ENCODE peak calls at places on chromosomes 5 and 9, in six cellular contexts. One of them, this sample, is unnamed.

GRCh38 chr9:14313378-14313940 is 482 bp downstream of the NFIB start:
- DNase-seq in activated T-cell treated with anti-CD3 and anti-CD28 coated beads, Interleukin-2, amount 50 U/mL, for 1 hour: peak; percentile 19
- DNase-seq in astrocyte of the cerebellum: no peak
- DNase-seq in endodermal cell: peak; percentile 84
- DNase-seq in M059J: peak; percentile 53
- DNase-seq in fibroblast of gingiva: peak; percentile 52
- DNase-seq in this sample: no peak

GRCh38 chr5:10981927-10982326 is 220.9 kb upstream of the DAP start:
- DNase-seq in fibroblast of gingiva: no peak
- DNase-seq in astrocyte of the cerebellum: no peak
- DNase-seq in activated T-cell treated with anti-CD3 and anti-CD28 coated beads, Interleukin-2, amount 50 U/mL, for 1 hour: no peak
- DNase-seq in M059J: no peak
- DNase-seq in endodermal cell: no peak
- DNase-seq in this sample: no peak

GRCh38 chr5:19370655-19371386 is 617.2 kb downstream of the CDH18 start:
- DNase-seq in M059J: peak; percentile 5
- DNase-seq in endodermal cell: no peak
- DNase-seq in fibroblast of gingiva: no peak
- DNase-seq in activated T-cell treated with anti-CD3 and anti-CD28 coated beads, Interleukin-2, amount 50 U/mL, for 1 hour: no peak
- DNase-seq in astrocyte of the cerebellum: no peak
- DNase-seq in this sample: no peak

GRCh38 chr5:54344653-54345052 is 34.3 kb upstream of the ARL15 start:
- DNase-seq in M059J: no peak
- DNase-seq in fibroblast of gingiva: no peak
- DNase-seq in activated T-cell treated with anti-CD3 and anti-CD28 coated beads, Interleukin-2, amount 50 U/mL, for 1 hour: no peak
- DNase-seq in astrocyte of the cerebellum: no peak
- DNase-seq in endodermal cell: no peak
- DNase-seq in this sample: no peak

GRCh38 chr9:93963969-93964368 is 8.8 kb upstream of the BARX1 start:
- DNase-seq in fibroblast of gingiva: no peak
- DNase-seq in M059J: no peak
- DNase-seq in astrocyte of the cerebellum: no peak
- DNase-seq in endodermal cell: peak; percentile 44
- DNase-seq in activated T-cell treated with anti-CD3 and anti-CD28 coated beads, Interleukin-2, amount 50 U/mL, for 1 hour: no peak
- DNase-seq in this sample: no peak

GRCh38 chr5:89584339-89584956 is 701.5 kb upstream of the MEF2C start:
- DNase-seq in M059J: peak; percentile 67
- DNase-seq in fibroblast of gingiva: peak; percentile 11
- DNase-seq in astrocyte of the cerebellum: peak; percentile 20
- DNase-seq in activated T-cell treated with anti-CD3 and anti-CD28 coated beads, Interleukin-2, amount 50 U/mL, for 1 hour: no peak
- DNase-seq in endodermal cell: no peak
- DNase-seq in this sample: no peak

GRCh38 chr9:76733096-76733495 is 31.1 kb upstream of the PCA3 start:
- DNase-seq in activated T-cell treated with anti-CD3 and anti-CD28 coated beads, Interleukin-2, amount 50 U/mL, for 1 hour: no peak
- DNase-seq in astrocyte of the cerebellum: no peak
- DNase-seq in fibroblast of gingiva: no peak
- DNase-seq in M059J: no peak
- DNase-seq in endodermal cell: no peak
- DNase-seq in this sample: no peak

GRCh38 chr5:66987949-66988838 is 208.4 kb downstream of the CD180 start:
- DNase-seq in endodermal cell: no peak
- DNase-seq in fibroblast of gingiva: peak; percentile 23
- DNase-seq in activated T-cell treated with anti-CD3 and anti-CD28 coated beads, Interleukin-2, amount 50 U/mL, for 1 hour: no peak
- DNase-seq in astrocyte of the cerebellum: no peak
- DNase-seq in M059J: peak; percentile 43
- DNase-seq in this sample: peak; percentile 42

GRCh38 chr9:86275962-86276361 is 6.4 kb downstream of the ISCA1 start:
- DNase-seq in astrocyte of the cerebellum: no peak
- DNase-seq in endodermal cell: peak; percentile 46
- DNase-seq in M059J: peak; percentile 9
- DNase-seq in fibroblast of gingiva: no peak
- DNase-seq in activated T-cell treated with anti-CD3 and anti-CD28 coated beads, Interleukin-2, amount 50 U/mL, for 1 hour: no peak
- DNase-seq in this sample: peak; percentile 21

GRCh38 chr5:10660135-10660534 is 96.3 kb downstream of the ANKRD33B start:
- DNase-seq in M059J: no peak
- DNase-seq in astrocyte of the cerebellum: no peak
- DNase-seq in fibroblast of gingiva: no peak
- DNase-seq in activated T-cell treated with anti-CD3 and anti-CD28 coated beads, Interleukin-2, amount 50 U/mL, for 1 hour: no peak
- DNase-seq in endodermal cell: no peak
- DNase-seq in this sample: no peak

This sample was measured in EH.